ENCODE peak calls at places on chromosome 4, in nine cellular contexts. U is GM23338, J is HCT116, Y is PC-3, Q is neural progenitor cell, C is hepatocyte, M is SK-N-SH, N is MM.1S, O is GM23248. H is an unnamed sample.
A peak's percentile ranks its signal among the peaks of the same experiment; 100 is the strongest.

GRCh38 chr4:95599777-95600436 is 51.1 kb upstream of the UNC5C start:
- DNase-seq in J (no peak), N (peak; percentile 51), O (no peak), C (no peak), Y (no peak), Q (no peak), M (no peak), U (no peak), H (no peak)

GRCh38 chr4:142752331-142752830 is 93.7 kb downstream of the INPP4B start:
- DNase-seq in N (no peak), O (peak; percentile 16), C (no peak), M (no peak), J (no peak), U (no peak), Q (peak; percentile 53), Y (no peak), H (no peak)

GRCh38 chr4:83075696-83076095 is 38.8 kb downstream of the PLAC8 start:
- DNase-seq in U (no peak), O (peak; percentile 72), C (no peak), J (no peak), Y (peak; percentile 6), N (no peak), M (no peak), Q (no peak), H (no peak)

GRCh38 chr4:41362647-41363383 is 106.1 kb downstream of the UCHL1 start:
- DNase-seq in U (peak; percentile 92), J (no peak), N (no peak), M (no peak), C (no peak), O (peak; percentile 24), Q (peak; percentile 65), Y (no peak), H (no peak)

GRCh38 chr4:48914311-48914710 is 7.7 kb upstream of the OCIAD2 start:
- DNase-seq in M (no peak), N (no peak), J (no peak), U (no peak), O (no peak), C (no peak), Y (no peak), Q (no peak), H (no peak)

GRCh38 chr4:19213388-19213787 is 1038.3 kb upstream of the SLIT2 start:
- DNase-seq in J (no peak), Q (peak; percentile 68), O (no peak), Y (no peak), U (no peak), M (no peak), C (no peak), N (no peak), H (no peak)

GRCh38 chr4:84493092-84493850 is 5.8 kb downstream of the NKX6-1 start:
- DNase-seq in J (no peak), M (peak; percentile 49), Q (peak; percentile 90), U (peak; percentile 90), O (peak; percentile 54), N (no peak), Y (no peak), C (peak; percentile 58), H (no peak)

GRCh38 chr4:176875441-176875930 is 82.8 kb upstream of the VEGFC start:
- DNase-seq in O (peak; percentile 40), U (no peak), N (no peak), J (no peak), Q (peak; percentile 33), M (no peak), Y (no peak), C (no peak), H (no peak)

GRCh38 chr4:74886490-74886889 is 46.4 kb upstream of the PARM1 start:
- DNase-seq in M (no peak), U (no peak), Q (no peak), N (no peak), Y (no peak), O (peak; percentile 76), C (peak; percentile 12), J (no peak), H (no peak)

GRCh38 chr4:55080174-55080865 is 45.1 kb downstream of the KDR start:
- DNase-seq in N (no peak), Q (no peak), J (no peak), M (no peak), U (no peak), Y (no peak), C (no peak), O (peak; percentile 86), H (no peak)

GRCh38 chr4:138035781-138036258 is 206.3 kb downstream of the SLC7A11 start:
- DNase-seq in Q (peak; percentile 71), U (peak; percentile 84), C (peak; percentile 67), Y (peak; percentile 79), O (peak; percentile 81), J (peak; percentile 53), M (peak; percentile 59), N (peak; percentile 86), H (peak; percentile 90)

DNA sequence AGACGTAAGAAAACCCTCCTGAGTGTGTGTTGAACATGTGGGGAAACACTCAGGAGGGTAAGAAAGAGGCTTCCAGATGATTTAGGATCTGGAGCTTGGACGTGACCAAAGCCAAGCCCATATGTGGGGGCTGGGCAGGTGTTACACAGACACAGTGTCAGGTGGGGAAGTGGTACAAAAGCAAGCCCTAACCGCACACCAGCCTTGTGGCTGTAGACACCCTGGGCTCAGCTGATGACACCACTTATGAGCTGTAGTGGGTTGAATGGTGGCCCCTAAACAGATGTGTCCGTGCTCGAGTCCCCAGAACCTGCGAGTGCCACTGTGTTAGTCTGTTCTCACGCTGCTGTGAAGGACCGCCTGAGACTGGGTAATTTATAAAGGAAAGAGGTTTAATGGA is 25.0 kb upstream of the NSG1 start:
- DNase-seq in N (no peak), U (no peak), Y (no peak), Q (no peak), J (no peak), O (no peak), M (no peak), C (no peak), H (peak; percentile 36)
- H3K27ac ChIP-seq in N (no peak overlapping the region), U (no peak overlapping the region), Y (no peak overlapping the region), Q (no peak overlapping the region), J (no peak overlapping the region), O (no peak overlapping the region), M (no peak overlapping the region), C (no peak overlapping the region), H (no peak overlapping the region)

DNA sequence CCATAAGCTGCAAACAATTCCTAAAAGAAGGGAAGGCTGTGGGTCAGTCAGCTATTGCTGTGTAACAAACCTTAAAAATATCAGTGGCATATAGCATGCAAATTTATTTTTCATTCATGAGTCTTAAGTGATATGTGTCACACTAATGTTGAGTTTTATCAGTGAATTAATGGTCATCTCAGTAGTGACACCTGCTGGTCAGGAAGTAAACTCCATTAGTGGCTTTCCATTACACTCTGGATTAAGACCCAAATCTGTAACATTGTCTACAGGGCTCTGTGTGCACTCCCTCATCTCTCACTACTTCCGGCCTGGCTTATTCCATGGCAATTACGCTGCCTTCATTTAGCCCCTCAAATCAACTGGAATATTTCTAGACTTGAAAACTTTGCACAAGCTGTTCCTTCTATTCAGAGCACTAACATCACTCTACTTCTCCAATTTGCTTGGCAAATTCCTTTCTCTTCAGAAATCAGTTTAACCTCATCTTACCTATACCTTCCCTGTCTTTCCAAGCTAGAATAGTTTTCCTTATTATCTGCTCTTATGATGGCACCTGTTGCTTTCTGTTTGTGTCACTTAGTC is 217.3 kb upstream of the TAPT1 start:
- DNase-seq in M (peak; percentile 36), Q (peak; percentile 56), U (peak; percentile 67), Y (peak; percentile 61), C (peak; percentile 37), J (peak; percentile 12), N (peak; percentile 53), O (peak; percentile 58), H (peak; percentile 43)
- TF ChIP-seq EZH2phosphoT487 in M (no peak), Q (no peak), U (no peak), Y (no peak), C (no peak), J (no peak), N (no peak), O (no peak), H (no peak)

GRCh38 chr4:152651473-152652060 is 28.2 kb downstream of the TMEM154 start:
- DNase-seq in Q (no peak), U (no peak), N (no peak), Y (no peak), C (no peak), J (no peak), M (no peak), O (no peak), H (no peak)
- H3K27ac ChIP-seq in Q (no peak overlapping the region), U (no peak overlapping the region), N (peak overlapping the region; percentile 45), Y (no peak overlapping the region), C (no peak overlapping the region), J (no peak overlapping the region), M (no peak overlapping the region), O (no peak overlapping the region), H (no peak overlapping the region)

DNA sequence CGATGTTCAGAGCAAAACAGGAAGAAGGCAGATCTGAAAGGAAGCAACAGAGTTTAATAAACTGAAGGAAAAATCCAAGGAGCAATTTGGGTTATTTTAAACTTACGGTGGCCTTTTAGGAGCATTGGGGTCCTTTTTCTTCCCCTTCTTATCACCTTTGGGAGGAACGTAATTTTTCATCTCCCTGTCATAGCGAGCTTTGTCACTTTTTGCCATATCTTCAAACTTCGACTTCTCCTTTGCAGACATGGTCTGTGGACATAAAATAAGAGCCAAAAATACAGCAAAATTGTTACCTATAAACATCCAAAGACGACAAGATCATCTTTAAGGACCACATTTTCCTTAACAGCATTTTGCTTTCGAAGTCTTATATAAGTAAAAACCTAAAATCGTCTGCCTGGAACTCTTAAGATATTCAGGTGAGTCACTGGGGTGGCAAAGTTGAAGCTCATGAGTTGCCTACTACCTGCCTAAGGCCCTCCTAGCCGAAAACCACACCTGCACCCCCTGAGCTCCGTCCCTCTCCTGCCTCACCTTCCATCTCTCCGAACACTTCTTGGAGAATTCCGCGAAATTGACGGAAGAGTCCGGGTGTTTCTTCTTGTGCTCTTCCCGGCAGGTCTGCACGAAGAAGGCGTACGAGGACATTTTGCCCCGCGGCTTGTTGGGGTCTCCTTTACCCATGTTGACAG is 1.0 kb downstream of the HMGB2 start:
- DNase-seq in N (peak; percentile 25), U (no peak), C (no peak), Y (peak; percentile 30), J (no peak), O (peak; percentile 50), M (no peak), Q (no peak), H (no peak)
- TF ChIP-seq EZH2phosphoT487 in N (no peak), U (no peak), C (no peak), Y (no peak), J (no peak), O (no peak), M (no peak), Q (no peak), H (no peak)

GRCh38 chr4:23602720-23603119 is 287.1 kb downstream of the PPARGC1A start:
- DNase-seq in U (no peak), N (no peak), Y (no peak), M (no peak), J (no peak), C (no peak), O (no peak), Q (no peak), H (no peak)
- H3K27ac ChIP-seq in U (no peak overlapping the region), N (no peak overlapping the region), Y (no peak overlapping the region), M (no peak overlapping the region), J (no peak overlapping the region), C (no peak overlapping the region), O (no peak overlapping the region), Q (no peak overlapping the region), H (no peak overlapping the region)

GRCh38 chr4:6027392-6027791 is 9.2 kb upstream of the C4orf50 start:
- DNase-seq in N (no peak), Q (no peak), O (no peak), J (no peak), Y (peak; percentile 41), U (no peak), M (no peak), C (no peak), H (no peak)
- TF ChIP-seq EZH2phosphoT487 in N (no peak), Q (no peak), O (no peak), J (no peak), Y (no peak), U (no peak), M (no peak), C (no peak), H (no peak)